ENCODE peak calls at places on chromosomes 13 and 19, in nine cellular contexts. T is right cardiac atrium; R is CD4-positive, CD25-positive, alpha-beta regulatory T cell; X is left lung; W is colonic mucosa; C is cardiac muscle cell; J is HAP-1; E is IMR-90; N is suprapubic skin. K is an unnamed sample.
A peak's percentile ranks its signal among the peaks of the same experiment; 100 is the strongest.

GRCh38 chr19:46919324-46919723 is 58.5 kb downstream of the ARHGAP35 start:
- DNase-seq in T (no peak), R (no peak), X (no peak), W (no peak), C (no peak), J (no peak), E (peak; percentile 75), N (no peak), K (peak; percentile 41)

GRCh38 chr19:3463959-3464796 is 16.1 kb downstream of the SMIM24 start:
- DNase-seq in T (peak; percentile 62), R (no peak), X (no peak), W (no peak), C (no peak), J (no peak), E (no peak), N (no peak), K (peak; percentile 87)

GRCh38 chr19:51637362-51637978 is 7.3 kb upstream of the SIGLEC5 start:
- DNase-seq in T (no peak), R (no peak), X (no peak), W (no peak), C (no peak), J (no peak), E (no peak), N (no peak), K (no peak)

GRCh38 chr19:30450101-30450500 is 77.9 kb downstream of the ZNF536 start:
- DNase-seq in T (peak; percentile 73), R (no peak), X (no peak), W (peak; percentile 30), C (peak; percentile 2), J (peak; percentile 69), E (no peak), N (no peak), K (no peak)

GRCh38 chr13:47853236-47853635 is 147.8 kb downstream of the SUCLA2 start:
- DNase-seq in T (no peak), R (no peak), X (no peak), W (no peak), C (no peak), J (no peak), E (no peak), N (no peak), K (no peak)

GRCh38 chr19:34459614-34460013 is 21.9 kb upstream of the WTIP start:
- DNase-seq in T (no peak), R (no peak), X (no peak), W (no peak), C (no peak), J (no peak), E (no peak), N (no peak), K (no peak)

GRCh38 chr13:28526876-28527275 is 31.9 kb upstream of the FLT1 start:
- DNase-seq in T (no peak), R (no peak), X (no peak), W (no peak), C (no peak), J (no peak), E (no peak), N (no peak), K (no peak)

GRCh38 chr19:579111-579841 is 6.9 kb downstream of the BSG start:
- DNase-seq in T (peak; percentile 48), R (no peak), X (no peak), W (no peak), C (no peak), J (no peak), E (no peak), N (peak; percentile 61), K (no peak)

GRCh38 chr19:18473003-18473705 is 35.2 kb upstream of the ISYNA1 start:
- DNase-seq in T (peak; percentile 45), R (no peak), X (no peak), W (no peak), C (no peak), J (no peak), E (peak; percentile 58), N (no peak), K (peak; percentile 59)

GRCh38 chr13:38693641-38694040 is 6.8 kb downstream of the FREM2 start:
- DNase-seq in T (no peak), R (no peak), X (peak; percentile 38), W (no peak), C (peak; percentile 24), J (no peak), E (no peak), N (no peak), K (no peak)

GRCh38 chr19:48746738-48747575 is at the start of gene IZUMO1:
- DNase-seq in T (peak; percentile 93), R (peak; percentile 19), X (peak; percentile 82), W (peak; percentile 71), C (peak; percentile 82), J (peak; percentile 65), E (peak; percentile 90), N (peak; percentile 83), K (peak; percentile 99)

GRCh38 chr13:30037306-30037705 is 186.9 kb upstream of the UBL3 start:
- DNase-seq in T (no peak), R (no peak), X (no peak), W (no peak), C (peak; percentile 32), J (no peak), E (no peak), N (no peak), K (no peak)

GRCh38 chr13:93766719-93767118 is 540.1 kb downstream of the GPC6 start:
- DNase-seq in T (no peak), R (no peak), X (no peak), W (no peak), C (no peak), J (no peak), E (no peak), N (no peak), K (no peak)

GRCh38 chr13:65829241-65830008 is 1400.7 kb downstream of the PCDH9 start:
- DNase-seq in T (no peak), R (no peak), X (no peak), W (no peak), C (no peak), J (no peak), E (no peak), N (no peak), K (no peak)

GRCh38 chr13:44407891-44408290 is 34.3 kb downstream of the SERP2 start:
- DNase-seq in T (no peak), R (no peak), X (no peak), W (no peak), C (no peak), J (no peak), E (no peak), N (no peak), K (no peak)
- H3K4me1 ChIP-seq in T (peaks cover 4% of the 10 kb centered on the region), R (no peaks in the 10 kb centered on the region), X (no peaks in the 10 kb centered on the region), W (no peaks in the 10 kb centered on the region), C (peaks cover 34% of the 10 kb centered on the region), J (peaks cover 18% of the 10 kb centered on the region), E (peaks cover 9% of the 10 kb centered on the region), N (peaks cover 8% of the 10 kb centered on the region), K (no peaks in the 10 kb centered on the region)

DNA sequence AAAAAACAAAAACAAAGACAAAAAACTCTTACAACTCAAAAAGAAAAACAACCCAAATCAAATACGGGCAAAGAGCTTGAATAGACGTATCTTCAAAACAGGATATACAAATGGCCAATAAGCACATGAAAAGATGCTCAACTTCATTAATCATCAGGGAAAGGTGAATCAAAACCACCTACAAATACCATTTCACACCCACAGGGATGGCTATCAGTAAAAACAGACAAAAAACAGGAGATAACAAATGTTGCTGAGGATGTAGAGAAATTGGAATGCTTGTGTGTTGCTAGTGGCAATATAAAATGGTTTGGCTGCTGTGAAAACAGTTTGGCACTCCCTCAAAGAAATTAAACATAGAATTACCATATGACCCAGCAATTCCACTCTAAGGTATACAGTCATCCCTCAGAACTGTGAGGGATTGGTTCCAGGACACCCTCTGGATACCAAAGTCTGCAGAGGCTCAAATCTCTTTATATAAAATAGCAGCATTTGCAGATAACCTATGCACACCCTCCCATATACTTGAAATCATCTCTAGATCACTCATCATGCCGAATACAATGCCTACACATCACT is 29.7 kb downstream of the MLLT1 start:
- DNase-seq in T (no peak), R (no peak), X (no peak), W (no peak), C (no peak), J (no peak), E (peak; percentile 80), N (no peak), K (peak; percentile 80)
- H3K4me1 ChIP-seq in T (peaks cover 13% of the 10 kb centered on the region), R (no peaks in the 10 kb centered on the region), X (peaks cover 5% of the 10 kb centered on the region), W (no peaks in the 10 kb centered on the region), C (peaks cover 14% of the 10 kb centered on the region), J (no peaks in the 10 kb centered on the region), E (peaks cover 14% of the 10 kb centered on the region), N (peaks cover 27% of the 10 kb centered on the region), K (peaks cover 35% of the 10 kb centered on the region)

GRCh38 chr19:10294368-10294697 is 4.6 kb downstream of the ICAM5 start:
- DNase-seq in T (no peak), R (no peak), X (no peak), W (no peak), C (no peak), J (no peak), E (no peak), N (no peak), K (peak; percentile 87)

GRCh38 chr19:10291554-10292205 is 1.9 kb downstream of the ICAM5 start:
- DNase-seq in T (no peak), R (no peak), X (no peak), W (no peak), C (no peak), J (no peak), E (peak; percentile 10), N (no peak), K (peak; percentile 88)

GRCh38 chr19:10292206-10292788 is 2.5 kb downstream of the ICAM5 start:
- DNase-seq in T (peak; percentile 92), R (peak; percentile 64), X (peak; percentile 94), W (peak; percentile 92), C (peak; percentile 95), J (peak; percentile 95), E (peak; percentile 78), N (peak; percentile 89), K (peak; percentile 90)

GRCh38 chr19:10293637-10294367 is 4.0 kb downstream of the ICAM5 start:
- DNase-seq in T (no peak), R (no peak), X (no peak), W (no peak), C (no peak), J (no peak), E (no peak), N (no peak), K (peak; percentile 88)

DNA sequence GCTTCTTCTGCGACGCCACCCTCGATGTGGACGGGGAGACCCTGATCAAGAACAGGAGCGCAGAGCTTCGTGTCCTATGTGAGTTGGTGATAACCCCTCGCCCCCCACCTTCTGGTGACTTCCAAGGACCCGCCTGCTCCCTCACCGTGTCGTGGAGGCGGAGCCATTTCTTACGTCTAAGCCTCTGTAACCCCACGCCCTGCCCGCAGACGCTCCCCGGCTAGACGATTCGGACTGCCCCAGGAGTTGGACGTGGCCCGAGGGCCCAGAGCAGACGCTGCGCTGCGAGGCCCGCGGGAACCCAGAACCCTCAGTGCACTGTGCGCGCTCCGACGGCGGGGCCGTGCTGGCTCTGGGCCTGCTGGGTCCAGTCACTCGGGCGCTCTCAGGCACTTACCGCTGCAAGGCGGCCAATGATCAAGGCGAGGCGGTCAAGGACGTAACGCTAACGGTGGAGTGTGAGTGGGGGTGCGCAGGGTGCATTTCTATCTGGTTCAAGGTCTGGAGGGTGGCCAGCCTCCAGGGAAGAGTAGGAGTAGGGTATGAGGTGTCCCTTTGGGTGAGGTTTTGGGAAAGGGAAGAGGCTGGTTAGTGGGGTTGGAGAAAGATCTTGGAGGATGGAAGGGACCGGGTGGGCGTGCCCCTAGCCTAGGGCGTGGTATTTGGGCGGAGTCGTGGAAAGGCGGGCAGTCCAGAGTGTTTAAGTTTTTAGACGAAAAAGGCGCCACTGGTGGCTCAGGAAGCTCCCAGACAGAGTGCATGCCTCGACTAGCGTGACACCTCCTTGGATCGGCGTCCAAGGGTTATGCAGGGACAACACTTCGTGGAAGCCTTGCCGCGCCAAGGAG is 3.3 kb downstream of the ICAM5 start:
- DNase-seq in T (no peak), R (no peak), X (no peak), W (no peak), C (no peak), J (no peak), E (no peak), N (no peak), K (peak; percentile 74)
- H3K4me1 ChIP-seq in T (peaks cover 12% of the 10 kb centered on the region), R (peaks cover 81% of the 10 kb centered on the region), X (peaks cover 34% of the 10 kb centered on the region), W (peaks cover 44% of the 10 kb centered on the region), C (no peaks in the 10 kb centered on the region), J (peaks cover 14% of the 10 kb centered on the region), E (peaks cover 15% of the 10 kb centered on the region), N (peaks cover 73% of the 10 kb centered on the region), K (peaks cover 15% of the 10 kb centered on the region)

GRCh38 chr13:40576369-40576768 is 90.1 kb downstream of the FOXO1 start:
- DNase-seq in T (no peak), R (no peak), X (no peak), W (no peak), C (no peak), J (no peak), E (no peak), N (no peak), K (peak; percentile 8)
- H3K4me1 ChIP-seq in T (peaks cover 21% of the 10 kb centered on the region), R (peaks cover 90% of the 10 kb centered on the region), X (no peaks in the 10 kb centered on the region), W (no peaks in the 10 kb centered on the region), C (no peaks in the 10 kb centered on the region), J (no peaks in the 10 kb centered on the region), E (no peaks in the 10 kb centered on the region), N (peaks cover 19% of the 10 kb centered on the region), K (no peaks in the 10 kb centered on the region)

K was measured in osteoblast.